ENCODE peak calls at places on chromosomes 1 and 21, in five cellular contexts. R is uterus, N is breast epithelium, E is astrocyte of the spinal cord, J is ovary. W is an unnamed sample.

GRCh38 chr1:22919341-22920025 is 53.2 kb downstream of the LACTBL1 start:
- DNase-seq in R (no peak), N (no peak), E (no peak), J (no peak), W (no peak)

GRCh38 chr1:69991644-69992043 is 213.7 kb downstream of the LRRC40 start:
- DNase-seq in R (no peak), N (no peak), E (peak), J (no peak), W (no peak)

GRCh38 chr1:183431840-183432547 is 13.8 kb upstream of the NMNAT2 start:
- DNase-seq in R (no peak), N (no peak), E (no peak), J (no peak), W (no peak)

GRCh38 chr1:175237389-175237788 is 44.8 kb upstream of the KIAA0040 start:
- DNase-seq in R (no peak), N (no peak), E (no peak), J (no peak), W (no peak)

GRCh38 chr1:202631076-202631923 is 79.0 kb downstream of the SYT2 start:
- DNase-seq in R (no peak), N (no peak), E (no peak), J (no peak), W (no peak)

GRCh38 chr1:43531906-43532584 is 1.4 kb downstream of the PTPRF start:
- DNase-seq in R (no peak), N (no peak), E (no peak), J (peak), W (no peak)

GRCh38 chr1:40610156-40610555 is 55.3 kb downstream of the RIMS3 start:
- DNase-seq in R (no peak), N (no peak), E (no peak), J (no peak), W (no peak)

GRCh38 chr21:42071146-42071737 is at the start of gene UMODL1:
- DNase-seq in R (no peak), N (no peak), E (no peak), J (no peak), W (no peak)

GRCh38 chr1:1048765-1049164 is 25.3 kb downstream of the RNF223 start:
- DNase-seq in R (no peak), N (no peak), E (no peak), J (no peak), W (no peak)

GRCh38 chr1:9271268-9271667 is 21.4 kb upstream of the SPSB1 start:
- DNase-seq in R (no peak), N (no peak), E (no peak), J (no peak), W (no peak)

GRCh38 chr1:193707271-193708015 is 521.0 kb upstream of the B3GALT2 start:
- DNase-seq in R (no peak), N (no peak), E (peak), J (no peak), W (no peak)

GRCh38 chr1:207811920-207812720 is 60.3 kb downstream of the CD46 start:
- DNase-seq in R (no peak), N (peak), E (no peak), J (peak), W (no peak)

GRCh38 chr1:112983540-112984131 is 27.6 kb upstream of the SLC16A1 start:
- DNase-seq in R (no peak), N (no peak), E (no peak), J (no peak), W (no peak)

GRCh38 chr21:15227919-15228318 is 163.1 kb upstream of the NRIP1 start:
- DNase-seq in R (no peak), N (no peak), E (no peak), J (no peak), W (no peak)

GRCh38 chr1:150259217-150259616 is 1.6 kb downstream of the CA14 start:
- DNase-seq in R (no peak), N (no peak), E (no peak), J (peak), W (no peak)

GRCh38 chr1:150256193-150256548 is 1.4 kb upstream of the CA14 start:
- DNase-seq in R (no peak), N (no peak), E (no peak), J (no peak), W (no peak)

GRCh38 chr1:150258275-150258666 is 697 bp downstream of the CA14 start:
- DNase-seq in R (no peak), N (no peak), E (no peak), J (no peak), W (no peak)

GRCh38 chr1:150257624-150258274 is at the start of gene CA14:
- DNase-seq in R (no peak), N (no peak), E (no peak), J (peak), W (no peak)

DNA sequence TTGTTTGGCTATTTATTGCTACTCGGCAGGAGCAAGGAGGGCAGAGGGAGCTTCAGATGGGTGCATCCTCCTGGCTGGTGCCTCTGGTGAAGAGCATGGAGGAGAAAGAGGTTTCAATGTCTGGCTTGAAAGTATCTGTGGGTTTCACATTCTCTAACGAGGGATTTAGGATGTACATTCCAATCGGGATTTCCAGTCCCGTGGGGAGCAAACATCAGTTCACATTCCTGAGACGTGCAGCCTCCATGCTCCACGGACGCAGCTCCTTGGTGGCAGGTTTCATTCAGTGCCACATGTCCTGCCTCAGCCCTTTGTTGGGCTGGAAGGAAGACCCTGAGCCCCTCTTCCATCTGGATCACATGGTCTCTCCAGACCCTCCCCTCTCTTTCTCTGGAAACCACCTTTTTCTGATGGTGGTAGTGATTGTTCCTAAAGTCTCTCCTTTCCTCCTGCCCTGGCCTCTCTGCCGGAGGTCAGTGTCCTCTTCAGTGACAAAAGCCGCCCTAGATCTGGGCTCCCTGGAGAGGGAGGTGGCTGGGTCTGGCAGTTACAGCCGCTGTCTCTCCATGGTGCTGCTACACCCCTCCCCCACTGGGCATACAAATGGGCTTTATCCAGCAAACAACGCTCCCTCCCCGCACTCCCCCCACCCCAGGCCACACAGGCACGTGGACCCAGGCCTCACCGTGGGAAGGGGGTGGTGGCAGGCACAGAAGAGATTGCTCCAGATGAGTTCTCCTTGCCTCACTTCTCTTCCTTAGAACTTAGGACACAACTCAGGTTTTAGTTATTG is 829 bp upstream of the CA14 start:
- DNase-seq in R (no peak), N (no peak), E (no peak), J (no peak), W (no peak)
- H3K4me3 ChIP-seq in R (no peak), N (no peak), E (no peak), J (no peak), W (no peak)

GRCh38 chr21:28226563-28226962 is 766.1 kb downstream of the LTN1 start:
- DNase-seq in R (no peak), N (no peak), E (no peak), J (no peak), W (no peak)
- TF ChIP-seq CTCF in R (no peak), N (no peak), E (no peak), J (no peak), W (no peak)

DNA sequence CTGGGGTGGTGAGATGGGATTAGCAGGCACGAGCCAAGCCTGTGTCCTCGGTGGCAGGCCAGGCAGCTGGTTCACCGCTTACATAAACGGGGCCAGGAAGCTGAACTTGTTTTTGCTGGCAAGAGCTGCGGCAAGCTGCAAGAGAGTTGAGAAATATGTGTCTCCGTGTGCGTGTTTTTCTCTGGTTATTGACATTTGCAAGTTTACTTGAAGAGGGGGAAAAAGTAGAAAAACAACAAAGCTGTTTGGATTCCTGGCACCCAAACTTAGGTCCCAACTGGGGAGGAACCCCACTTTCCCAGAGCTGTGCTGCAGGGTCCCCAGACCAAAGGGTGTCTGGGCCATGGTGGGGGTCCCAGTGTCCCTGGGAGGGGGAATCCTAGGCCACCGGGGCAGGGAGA is 14.5 kb downstream of the IL6R start:
- DNase-seq in R (peak), N (peak), E (peak), J (peak), W (no peak)
- H3K4me3 ChIP-seq in R (peak), N (peak), E (no peak), J (peak), W (no peak)

GRCh38 chr1:86146566-86146965 is 10.0 kb downstream of the COL24A1 start:
- DNase-seq in R (no peak), N (no peak), E (no peak), J (no peak), W (no peak)
- TF ChIP-seq CTCF in R (no peak), N (no peak), E (no peak), J (no peak), W (no peak)

DNA sequence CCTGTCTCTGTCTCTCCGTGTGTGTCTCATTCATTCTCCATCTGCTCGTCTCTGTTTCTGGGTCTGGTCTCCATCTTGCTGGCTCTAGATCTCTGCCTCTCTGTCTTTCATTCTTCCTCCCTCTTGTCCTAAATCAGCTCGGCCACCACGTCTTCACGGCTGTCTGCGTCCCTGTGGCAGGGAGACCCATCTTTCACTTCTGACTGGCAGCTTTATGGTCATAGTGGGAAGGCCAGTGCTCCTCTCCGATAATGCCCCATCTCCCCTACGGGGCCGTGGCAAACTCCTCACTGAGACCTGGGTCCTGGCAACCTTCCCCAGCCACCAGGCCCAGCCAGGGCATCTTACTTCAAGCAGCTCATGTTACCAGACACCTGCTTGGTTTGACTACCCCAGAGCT is 5.2 kb upstream of the COL16A1 start:
- DNase-seq in R (no peak), N (no peak), E (no peak), J (no peak), W (no peak)
- H3K4me3 ChIP-seq in R (no peak), N (no peak), E (no peak), J (no peak), W (no peak)

DNA sequence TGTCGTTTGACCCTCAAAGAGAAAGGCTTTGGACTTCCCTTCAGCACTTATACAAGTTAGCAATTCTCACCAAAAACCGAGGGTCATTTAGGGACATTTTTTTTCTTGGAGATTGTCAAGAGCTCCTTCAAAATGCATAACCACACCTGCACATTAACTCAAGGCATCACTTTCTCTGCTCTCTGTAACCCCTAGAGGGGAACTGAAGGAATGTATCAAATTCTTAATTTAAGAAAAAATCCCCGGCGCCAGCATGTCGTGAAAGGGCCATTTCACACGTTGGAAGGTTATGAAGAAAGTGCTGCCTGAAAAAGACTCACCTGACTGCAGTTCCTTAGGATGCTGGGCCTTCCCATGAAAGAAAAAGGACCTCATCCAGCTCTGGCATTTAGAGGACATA is 131.6 kb upstream of the ZC3H12A start:
- DNase-seq in R (no peak), N (no peak), E (no peak), J (no peak), W (no peak)
- TF ChIP-seq CTCF in R (no peak), N (no peak), E (no peak), J (no peak), W (no peak)

GRCh38 chr1:228085287-228085926 is 2.9 kb downstream of the ARF1 start:
- DNase-seq in R (no peak), N (no peak), E (peak), J (no peak), W (no peak)
- H3K4me3 ChIP-seq in R (peak), N (peak), E (no peak), J (peak), W (peak)

DNA sequence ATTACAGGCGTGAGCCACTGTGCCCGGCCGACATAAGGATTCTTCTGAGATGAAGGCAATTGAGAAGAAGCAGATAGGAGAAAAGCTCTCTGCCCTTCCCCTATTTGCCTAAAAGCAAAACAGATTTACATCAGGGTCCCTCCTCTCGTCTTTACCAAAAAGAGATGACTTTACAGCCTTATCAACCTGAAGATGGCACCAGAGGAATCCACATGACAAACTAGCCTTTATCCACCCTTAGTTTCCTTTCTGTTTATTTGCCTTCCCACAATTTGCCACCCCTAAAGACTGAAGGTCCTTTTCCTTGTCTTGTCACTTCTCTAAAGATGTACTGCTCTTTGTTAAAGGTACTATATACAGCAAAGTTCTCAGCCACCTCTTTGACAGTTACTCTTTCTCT is 70.7 kb upstream of the KRTAP19-8 start:
- DNase-seq in R (no peak), N (no peak), E (peak), J (no peak), W (no peak)
- TF ChIP-seq CTCF in R (no peak), N (no peak), E (peak), J (no peak), W (no peak)

GRCh38 chr21:45589686-45590245 is 47.5 kb upstream of the SLC19A1 start:
- DNase-seq in R (no peak), N (no peak), E (no peak), J (no peak), W (no peak)
- H3K4me3 ChIP-seq in R (peak), N (peak), E (peak), J (peak), W (peak)

W was measured in HFF-Myc.